ENCODE peak calls at places on chromosomes 7 and 10, in ten cellular contexts. X is uterus; V is substantia nigra; U is tibial nerve; J is CD8-positive, alpha-beta T cell; Z is RWPE1; H is brain microvascular endothelial cell; G is cardiac muscle cell; B is prostate gland; W is CD8-positive, alpha-beta memory T cell. I is an unnamed sample.

GRCh38 chr10:131675104-131675503 is 225.7 kb upstream of the PPP2R2D start:
- DNase-seq in X (no peak), V (no peak), U (no peak), J (no peak), Z (no peak), H (no peak), G (no peak), B (no peak), W (no peak), I (no peak)

GRCh38 chr10:87882555-87883294 is 19.3 kb downstream of the PTEN start:
- DNase-seq in X (no peak), V (no peak), U (no peak), J (no peak), Z (no peak), H (no peak), G (no peak), B (no peak), W (no peak), I (no peak)

GRCh38 chr10:130326954-130327353 is 190.8 kb downstream of the GLRX3 start:
- DNase-seq in X (no peak), V (no peak), U (no peak), J (no peak), Z (no peak), H (no peak), G (no peak), B (peak), W (no peak), I (no peak)

GRCh38 chr10:13741438-13741837 is 154.7 kb downstream of the PRPF18 start:
- DNase-seq in X (no peak), V (no peak), U (no peak), J (no peak), Z (no peak), H (peak), G (no peak), B (no peak), W (no peak), I (no peak)

GRCh38 chr7:141355057-141355456 is 196.2 kb upstream of the AGK start:
- DNase-seq in X (no peak), V (peak), U (no peak), J (no peak), Z (peak), H (peak), G (no peak), B (no peak), W (no peak), I (no peak)

GRCh38 chr7:14841850-14842249 is 60.7 kb downstream of the DGKB start:
- DNase-seq in X (no peak), V (no peak), U (no peak), J (no peak), Z (no peak), H (no peak), G (no peak), B (no peak), W (no peak), I (no peak)

GRCh38 chr7:47584128-47584865 is 2.4 kb upstream of the TNS3 start:
- DNase-seq in X (no peak), V (no peak), U (no peak), J (no peak), Z (no peak), H (no peak), G (no peak), B (no peak), W (no peak), I (no peak)

GRCh38 chr10:30160431-30160982 is 101.1 kb upstream of the JCAD start:
- DNase-seq in X (no peak), V (no peak), U (no peak), J (no peak), Z (no peak), H (no peak), G (peak), B (no peak), W (no peak), I (no peak)

GRCh38 chr10:92523639-92524038 is 50.3 kb downstream of the IDE start:
- DNase-seq in X (no peak), V (no peak), U (no peak), J (no peak), Z (no peak), H (no peak), G (no peak), B (no peak), W (no peak), I (no peak)

GRCh38 chr7:45070254-45070642 is 18.5 kb downstream of the NACAD start:
- DNase-seq in X (no peak), V (no peak), U (no peak), J (no peak), Z (no peak), H (no peak), G (no peak), B (no peak), W (no peak), I (no peak)

GRCh38 chr10:36504752-36505151 is 620.6 kb upstream of the ANKRD30A start:
- DNase-seq in X (no peak), V (no peak), U (no peak), J (no peak), Z (no peak), H (no peak), G (no peak), B (no peak), W (no peak), I (no peak)

GRCh38 chr10:22365644-22366565 is 20.6 kb downstream of the SPAG6 start:
- DNase-seq in X (no peak), V (no peak), U (no peak), J (no peak), Z (no peak), H (no peak), G (no peak), B (no peak), W (no peak), I (no peak)

GRCh38 chr10:4186849-4187248 is 401.8 kb upstream of the KLF6 start:
- DNase-seq in X (no peak), V (no peak), U (no peak), J (no peak), Z (no peak), H (no peak), G (no peak), B (no peak), W (no peak), I (no peak)

GRCh38 chr7:152177696-152178404 is 152.4 kb downstream of the GALNT11 start:
- DNase-seq in X (no peak), V (no peak), U (no peak), J (no peak), Z (no peak), H (no peak), G (no peak), B (no peak), W (no peak), I (no peak)

GRCh38 chr10:80072584-80072983 is 5.9 kb upstream of the TMEM254 start:
- DNase-seq in X (no peak), V (no peak), U (no peak), J (no peak), Z (no peak), H (no peak), G (no peak), B (no peak), W (no peak), I (no peak)

GRCh38 chr10:91220954-91221696 is 662 bp downstream of the PCGF5 start:
- DNase-seq in X (peak), V (no peak), U (peak), J (peak), Z (peak), H (no peak), G (peak), B (peak), W (no peak), I (no peak)

GRCh38 chr7:151251926-151252835 is 3.7 kb upstream of the SMARCD3 start:
- DNase-seq in X (peak), V (peak), U (peak), J (no peak), Z (peak), H (peak), G (peak), B (no peak), W (no peak), I (peak)

GRCh38 chr7:87391020-87391701 is 45.7 kb downstream of the CROT start:
- DNase-seq in X (no peak), V (no peak), U (no peak), J (no peak), Z (no peak), H (no peak), G (no peak), B (no peak), W (no peak), I (no peak)

GRCh38 chr7:101018271-101019167 is 1.4 kb upstream of the MUC17 start:
- DNase-seq in X (no peak), V (no peak), U (no peak), J (no peak), Z (no peak), H (no peak), G (no peak), B (no peak), W (no peak), I (no peak)

GRCh38 chr10:93859049-93859655 is 34.6 kb upstream of the SLC35G1 start:
- DNase-seq in X (no peak), V (no peak), U (no peak), J (no peak), Z (peak), H (no peak), G (no peak), B (no peak), W (no peak), I (no peak)

GRCh38 chr10:131727612-131728011 is 173.2 kb upstream of the PPP2R2D start:
- DNase-seq in X (no peak), V (no peak), U (no peak), J (no peak), Z (no peak), H (no peak), G (no peak), B (no peak), W (no peak), I (no peak)

GRCh38 chr7:22660732-22661131 is 66.3 kb upstream of the IL6 start:
- DNase-seq in X (no peak), V (no peak), U (no peak), J (no peak), Z (no peak), H (no peak), G (peak), B (no peak), W (no peak), I (no peak)

GRCh38 chr10:99938563-99938962 is 71.2 kb downstream of the DNMBP start:
- DNase-seq in X (no peak), V (no peak), U (no peak), J (no peak), Z (no peak), H (no peak), G (no peak), B (no peak), W (no peak), I (no peak)

GRCh38 chr10:60967854-60968484 is 24.0 kb upstream of the RHOBTB1 start:
- DNase-seq in X (no peak), V (no peak), U (no peak), J (no peak), Z (no peak), H (no peak), G (no peak), B (no peak), W (no peak), I (no peak)

GRCh38 chr10:100744136-100744979 is 1.0 kb upstream of the PAX2 start:
- DNase-seq in X (no peak), V (no peak), U (no peak), J (no peak), Z (no peak), H (no peak), G (no peak), B (no peak), W (no peak), I (no peak)

GRCh38 chr10:5547684-5547933 is 22.8 kb downstream of the CALML3 start:
- DNase-seq in X (no peak), V (no peak), U (no peak), J (no peak), Z (no peak), H (no peak), G (no peak), B (no peak), W (no peak), I (no peak)
- H3K27ac ChIP-seq in X (peak), V (no peak), U (peak), J (no peak), Z (peak), H (peak), G (no peak), B (peak), W (peak), I (no peak)

GRCh38 chr10:77563638-77564270 is 73.9 kb downstream of the KCNMA1 start:
- DNase-seq in X (no peak), V (no peak), U (no peak), J (no peak), Z (no peak), H (no peak), G (no peak), B (no peak), W (no peak), I (no peak)

GRCh38 chr10:77566914-77567566 is 70.6 kb downstream of the KCNMA1 start:
- DNase-seq in X (no peak), V (no peak), U (no peak), J (no peak), Z (no peak), H (no peak), G (no peak), B (no peak), W (no peak), I (no peak)

GRCh38 chr10:77566228-77566627 is 71.4 kb downstream of the KCNMA1 start:
- DNase-seq in X (no peak), V (no peak), U (no peak), J (no peak), Z (no peak), H (no peak), G (no peak), B (no peak), W (no peak), I (no peak)

GRCh38 chr10:77565590-77566023 is 72.0 kb downstream of the KCNMA1 start:
- DNase-seq in X (no peak), V (no peak), U (no peak), J (no peak), Z (no peak), H (no peak), G (no peak), B (no peak), W (no peak), I (no peak)

DNA sequence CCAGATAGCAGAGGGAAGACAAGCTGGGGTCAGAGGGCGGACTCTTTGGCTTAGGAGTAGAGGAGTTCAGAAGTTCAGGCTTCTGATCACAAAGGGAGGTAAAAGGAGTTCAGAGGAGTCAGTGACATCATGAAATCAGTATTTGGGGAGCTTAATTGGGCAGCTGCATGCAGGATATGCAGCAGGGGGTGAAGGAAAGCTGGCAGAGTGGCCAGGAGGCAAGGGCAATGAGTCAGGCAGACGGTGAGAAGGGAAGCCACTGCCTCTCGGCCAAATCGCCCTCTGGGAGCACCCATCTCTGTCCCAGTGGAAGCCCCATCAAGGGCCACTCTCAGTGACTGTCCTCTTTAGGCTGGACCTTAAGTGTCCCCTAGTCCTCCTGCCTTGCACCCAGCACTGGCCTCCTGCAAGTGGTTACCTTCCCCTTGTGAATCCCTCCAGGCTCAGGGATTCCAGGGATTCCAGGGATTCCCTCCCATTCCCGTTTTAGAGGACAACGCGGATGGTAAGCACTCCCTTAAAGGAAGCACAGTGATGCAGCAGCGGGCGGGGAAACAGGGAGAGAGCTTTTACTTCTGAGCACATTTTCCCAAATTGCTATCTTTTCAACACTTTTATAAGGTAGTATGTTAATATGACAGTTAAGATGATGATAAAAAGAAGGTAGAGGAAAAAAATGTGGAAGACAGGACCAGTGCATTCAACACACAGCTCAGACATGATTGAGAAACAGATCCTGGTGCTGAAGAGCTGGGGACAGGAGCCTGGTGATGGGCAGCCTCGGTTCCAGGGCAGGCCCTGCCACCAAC is 72.6 kb downstream of the KCNMA1 start:
- DNase-seq in X (no peak), V (no peak), U (no peak), J (no peak), Z (peak), H (no peak), G (peak), B (no peak), W (no peak), I (no peak)
- H3K27ac ChIP-seq in X (peak), V (no peak), U (no peak), J (no peak), Z (peak), H (no peak), G (no peak), B (no peak), W (no peak), I (no peak)

DNA sequence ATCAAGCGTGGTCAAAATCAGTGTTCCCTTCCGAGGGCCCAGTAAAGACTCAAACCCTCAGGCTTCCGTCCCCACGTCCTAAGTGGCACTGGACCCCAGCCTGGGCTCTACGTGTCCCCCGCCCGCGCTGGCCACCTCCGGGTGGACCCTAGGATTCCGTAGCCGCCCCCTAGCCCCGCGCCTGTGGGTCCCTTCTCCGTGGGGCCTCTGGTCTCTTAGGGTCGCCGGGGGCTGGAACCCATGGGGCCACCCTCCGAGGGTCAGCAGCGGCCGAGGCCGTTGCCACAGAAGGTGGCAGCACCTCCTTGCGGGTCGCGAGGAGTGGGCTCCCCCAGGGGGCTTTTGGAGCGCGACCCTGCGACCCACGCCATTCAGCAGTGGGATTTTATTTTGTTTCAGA is 170.5 kb upstream of the EEPD1 start:
- DNase-seq in X (no peak), V (no peak), U (no peak), J (no peak), Z (no peak), H (no peak), G (no peak), B (no peak), W (no peak), I (no peak)
- H3K27ac ChIP-seq in X (no peak), V (no peak), U (no peak), J (no peak), Z (no peak), H (no peak), G (no peak), B (no peak), W (no peak), I (no peak)

GRCh38 chr7:42475082-42475481 is 238.1 kb upstream of the GLI3 start:
- DNase-seq in X (no peak), V (no peak), U (no peak), J (no peak), Z (no peak), H (no peak), G (no peak), B (no peak), W (no peak), I (no peak)

GRCh38 chr7:42476255-42476654 is 239.2 kb upstream of the GLI3 start:
- DNase-seq in X (no peak), V (no peak), U (no peak), J (no peak), Z (no peak), H (no peak), G (no peak), B (no peak), W (no peak), I (no peak)

GRCh38 chr7:42479452-42480303 is 242.7 kb upstream of the GLI3 start:
- DNase-seq in X (no peak), V (no peak), U (peak), J (no peak), Z (no peak), H (no peak), G (no peak), B (peak), W (no peak), I (no peak)

GRCh38 chr7:42480304-42480665 is 243.3 kb upstream of the GLI3 start:
- DNase-seq in X (no peak), V (no peak), U (peak), J (no peak), Z (no peak), H (no peak), G (no peak), B (no peak), W (no peak), I (no peak)

GRCh38 chr7:42478717-42479116 is 241.7 kb upstream of the GLI3 start:
- DNase-seq in X (no peak), V (no peak), U (no peak), J (no peak), Z (no peak), H (no peak), G (no peak), B (no peak), W (no peak), I (no peak)
- H3K27ac ChIP-seq in X (no peak), V (no peak), U (no peak), J (no peak), Z (no peak), H (no peak), G (no peak), B (no peak), W (no peak), I (no peak)

GRCh38 chr10:117409549-117410283 is 34.5 kb upstream of the PDZD8 start:
- DNase-seq in X (no peak), V (no peak), U (no peak), J (no peak), Z (no peak), H (no peak), G (no peak), B (peak), W (no peak), I (no peak)

GRCh38 chr10:117408436-117409384 is 33.5 kb upstream of the PDZD8 start:
- DNase-seq in X (no peak), V (no peak), U (no peak), J (no peak), Z (no peak), H (no peak), G (no peak), B (no peak), W (no peak), I (no peak)

GRCh38 chr10:117411440-117412428 is 36.5 kb upstream of the PDZD8 start:
- DNase-seq in X (no peak), V (no peak), U (no peak), J (no peak), Z (no peak), H (no peak), G (peak), B (no peak), W (no peak), I (no peak)

GRCh38 chr10:117413928-117414618 is 38.8 kb upstream of the PDZD8 start:
- DNase-seq in X (no peak), V (no peak), U (no peak), J (no peak), Z (peak), H (no peak), G (no peak), B (no peak), W (no peak), I (no peak)

GRCh38 chr10:117412469-117413005 is 37.3 kb upstream of the PDZD8 start:
- DNase-seq in X (no peak), V (no peak), U (no peak), J (no peak), Z (no peak), H (no peak), G (no peak), B (no peak), W (no peak), I (no peak)
- H3K27ac ChIP-seq in X (no peak), V (no peak), U (no peak), J (no peak), Z (no peak), H (no peak), G (no peak), B (no peak), W (no peak), I (no peak)

DNA sequence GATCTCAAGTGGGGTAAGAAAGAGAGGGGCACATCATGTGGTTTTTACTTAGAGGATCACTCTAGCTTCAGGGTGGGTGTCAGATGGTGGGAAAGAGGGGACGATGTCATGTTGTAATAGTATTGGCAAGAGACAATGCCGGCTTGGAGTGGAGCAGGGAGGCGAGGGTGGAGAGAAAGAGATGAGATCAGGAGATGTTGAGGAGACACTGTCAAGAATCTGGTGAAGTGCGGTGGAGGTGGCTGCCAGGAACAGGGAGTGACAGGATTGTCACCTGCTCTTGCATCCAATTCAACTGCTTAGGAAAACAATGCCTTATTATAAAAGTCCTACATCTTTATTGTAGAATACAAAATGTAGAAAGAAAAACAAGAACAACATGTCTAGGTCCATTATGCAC is 63.0 kb upstream of the MKI67 start:
- DNase-seq in X (no peak), V (no peak), U (no peak), J (no peak), Z (no peak), H (no peak), G (no peak), B (no peak), W (no peak), I (no peak)
- H3K27ac ChIP-seq in X (no peak), V (no peak), U (no peak), J (no peak), Z (no peak), H (no peak), G (no peak), B (no peak), W (no peak), I (no peak)

I was measured in dorsolateral prefrontal cortex.